ENCODE peak calls at places on chromosomes 6 and 20, in nine cellular contexts. One of them, this sample, is unnamed.

GRCh38 chr20:49811825-49812462 is 684 bp upstream of the SLC9A8 start:
- DNase-seq in heart left ventricle: no peak
- DNase-seq in aorta: no peak
- DNase-seq in HFFc6: peak
- DNase-seq in CD4-positive, alpha-beta memory T cell: no peak
- DNase-seq in Right ventricle myocardium superior: no peak
- DNase-seq in non-pigmented ciliary epithelial cell: no peak
- DNase-seq in amniotic stem cell: no peak
- DNase-seq in Daoy: peak
- DNase-seq in this sample: peak

GRCh38 chr6:114733596-114733995 is 390.8 kb upstream of the HS3ST5 start:
- DNase-seq in heart left ventricle: no peak
- DNase-seq in aorta: no peak
- DNase-seq in HFFc6: no peak
- DNase-seq in CD4-positive, alpha-beta memory T cell: no peak
- DNase-seq in Right ventricle myocardium superior: no peak
- DNase-seq in non-pigmented ciliary epithelial cell: no peak
- DNase-seq in amniotic stem cell: no peak
- DNase-seq in Daoy: no peak
- DNase-seq in this sample: no peak

GRCh38 chr6:119308994-119309657 is 40.4 kb downstream of the MAN1A1 start:
- DNase-seq in heart left ventricle: no peak
- DNase-seq in aorta: no peak
- DNase-seq in HFFc6: no peak
- DNase-seq in CD4-positive, alpha-beta memory T cell: no peak
- DNase-seq in Right ventricle myocardium superior: no peak
- DNase-seq in non-pigmented ciliary epithelial cell: no peak
- DNase-seq in amniotic stem cell: no peak
- DNase-seq in Daoy: no peak
- DNase-seq in this sample: no peak

GRCh38 chr20:63941282-63942060 is 14.7 kb downstream of the UCKL1 start:
- DNase-seq in heart left ventricle: peak
- DNase-seq in aorta: peak
- DNase-seq in HFFc6: no peak
- DNase-seq in CD4-positive, alpha-beta memory T cell: peak
- DNase-seq in Right ventricle myocardium superior: peak
- DNase-seq in non-pigmented ciliary epithelial cell: no peak
- DNase-seq in amniotic stem cell: no peak
- DNase-seq in Daoy: no peak
- DNase-seq in this sample: no peak

GRCh38 chr6:157496534-157497095 is 115.6 kb downstream of the ZDHHC14 start:
- DNase-seq in heart left ventricle: no peak
- DNase-seq in aorta: no peak
- DNase-seq in HFFc6: no peak
- DNase-seq in CD4-positive, alpha-beta memory T cell: no peak
- DNase-seq in Right ventricle myocardium superior: no peak
- DNase-seq in non-pigmented ciliary epithelial cell: no peak
- DNase-seq in amniotic stem cell: no peak
- DNase-seq in Daoy: no peak
- DNase-seq in this sample: no peak

GRCh38 chr6:118580585-118581419 is 32.7 kb downstream of the PLN start:
- DNase-seq in heart left ventricle: no peak
- DNase-seq in aorta: peak
- DNase-seq in HFFc6: peak
- DNase-seq in CD4-positive, alpha-beta memory T cell: peak
- DNase-seq in Right ventricle myocardium superior: peak
- DNase-seq in non-pigmented ciliary epithelial cell: peak
- DNase-seq in amniotic stem cell: peak
- DNase-seq in Daoy: peak
- DNase-seq in this sample: peak

GRCh38 chr6:46042355-46042999 is 26.8 kb upstream of the CLIC5 start:
- DNase-seq in heart left ventricle: peak
- DNase-seq in aorta: no peak
- DNase-seq in HFFc6: peak
- DNase-seq in CD4-positive, alpha-beta memory T cell: peak
- DNase-seq in Right ventricle myocardium superior: no peak
- DNase-seq in non-pigmented ciliary epithelial cell: no peak
- DNase-seq in amniotic stem cell: no peak
- DNase-seq in Daoy: peak
- DNase-seq in this sample: peak

GRCh38 chr6:141829566-141829965 is 303.2 kb upstream of the GJE1 start:
- DNase-seq in heart left ventricle: no peak
- DNase-seq in aorta: no peak
- DNase-seq in HFFc6: no peak
- DNase-seq in CD4-positive, alpha-beta memory T cell: no peak
- DNase-seq in Right ventricle myocardium superior: no peak
- DNase-seq in non-pigmented ciliary epithelial cell: no peak
- DNase-seq in amniotic stem cell: no peak
- DNase-seq in Daoy: no peak
- DNase-seq in this sample: no peak